ENCODE peak calls at places on chromosomes 2 and 18, in ten cellular contexts. W is stomach, Q is ovary, A is A549, N is GM12878, Y is HepG2, C is tibial nerve, F is H1, V is suprapubic skin, I is transverse colon. E is an unnamed sample.

GRCh38 chr2:154455871-154456270 is 242.6 kb upstream of the KCNJ3 start:
- DNase-seq in W (no peak), Q (no peak), A (no peak), N (no peak), Y (no peak), C (no peak), F (no peak), V (no peak), I (no peak), E (no peak)

GRCh38 chr2:213766062-213766461 is 481.8 kb downstream of the SPAG16 start:
- DNase-seq in W (no peak), Q (no peak), A (no peak), N (no peak), Y (no peak), C (no peak), F (no peak), V (no peak), I (no peak), E (no peak)

GRCh38 chr2:99636432-99637034 is 146.7 kb upstream of the REV1 start:
- DNase-seq in W (no peak), Q (peak; percentile 86), A (no peak), N (no peak), Y (no peak), C (peak; percentile 55), F (no peak), V (no peak), I (no peak), E (no peak)

GRCh38 chr2:72263781-72264060 is 116.1 kb upstream of the CYP26B1 start:
- DNase-seq in W (no peak), Q (no peak), A (no peak), N (no peak), Y (no peak), C (no peak), F (no peak), V (no peak), I (no peak), E (no peak)

GRCh38 chr2:205759732-205760516 is 77.6 kb downstream of the NRP2 start:
- DNase-seq in W (no peak), Q (no peak), A (no peak), N (no peak), Y (no peak), C (no peak), F (no peak), V (no peak), I (no peak), E (no peak)

GRCh38 chr2:71589763-71590162 is 136.4 kb downstream of the DYSF start:
- DNase-seq in W (no peak), Q (no peak), A (no peak), N (no peak), Y (no peak), C (no peak), F (no peak), V (no peak), I (no peak), E (no peak)

GRCh38 chr2:112831380-112831930 is 5.1 kb downstream of the IL1B start:
- DNase-seq in W (no peak), Q (no peak), A (no peak), N (no peak), Y (no peak), C (no peak), F (no peak), V (no peak), I (no peak), E (no peak)

GRCh38 chr18:26821181-26821580 is 44.3 kb downstream of the AQP4 start:
- DNase-seq in W (no peak), Q (peak; percentile 37), A (no peak), N (no peak), Y (peak; percentile 10), C (no peak), F (no peak), V (no peak), I (no peak), E (no peak)

GRCh38 chr18:61635901-61636528 is 256.8 kb downstream of the RNF152 start:
- DNase-seq in W (peak; percentile 86), Q (peak; percentile 17), A (no peak), N (no peak), Y (peak; percentile 18), C (no peak), F (no peak), V (no peak), I (peak; percentile 86), E (no peak)

GRCh38 chr2:48728827-48729226 is 26.7 kb downstream of the LHCGR start:
- DNase-seq in W (no peak), Q (no peak), A (no peak), N (no peak), Y (no peak), C (no peak), F (no peak), V (no peak), I (no peak), E (no peak)

GRCh38 chr2:48728295-48728694 is 27.2 kb downstream of the LHCGR start:
- DNase-seq in W (no peak), Q (no peak), A (no peak), N (no peak), Y (no peak), C (no peak), F (no peak), V (no peak), I (no peak), E (no peak)

GRCh38 chr2:48736251-48736650 is 19.3 kb downstream of the LHCGR start:
- DNase-seq in W (no peak), Q (no peak), A (no peak), N (no peak), Y (no peak), C (no peak), F (no peak), V (no peak), I (no peak), E (no peak)

GRCh38 chr2:48734576-48735303 is 20.8 kb downstream of the LHCGR start:
- DNase-seq in W (no peak), Q (no peak), A (no peak), N (no peak), Y (no peak), C (no peak), F (no peak), V (no peak), I (no peak), E (no peak)

GRCh38 chr2:48733067-48733503 is 22.4 kb downstream of the LHCGR start:
- DNase-seq in W (no peak), Q (no peak), A (no peak), N (no peak), Y (no peak), C (no peak), F (no peak), V (no peak), I (no peak), E (no peak)
- TF ChIP-seq EP300 in W (no peak), Q (no peak), A (no peak), N (no peak), Y (no peak), C (no peak), F (no peak), V (no peak), I (no peak), E (no peak)

DNA sequence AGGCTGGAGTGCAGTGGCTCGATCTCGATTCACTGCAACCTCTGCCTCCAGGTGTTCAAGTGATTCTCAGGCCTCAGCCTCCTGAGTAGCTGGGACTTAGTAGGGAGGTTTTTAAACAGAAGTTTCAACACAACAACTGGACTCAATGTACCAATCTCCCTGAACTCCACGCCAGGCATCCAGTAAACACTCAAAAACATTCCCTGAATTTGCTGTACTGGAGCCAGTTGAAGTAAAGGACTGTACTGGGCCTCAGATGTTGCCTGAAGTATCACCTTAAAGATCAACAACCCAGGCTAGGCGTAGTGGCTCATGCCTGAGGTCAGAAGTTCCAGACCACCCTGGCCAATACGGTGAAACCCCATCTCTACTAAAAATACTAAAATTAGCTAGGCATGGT is 22.4 kb downstream of the RAB1A start:
- DNase-seq in W (no peak), Q (no peak), A (no peak), N (no peak), Y (no peak), C (no peak), F (no peak), V (no peak), I (no peak), E (no peak)
- TF ChIP-seq POLR2A in W (no peak), Q (no peak), A (no peak), N (no peak), Y (no peak), C (no peak), F (no peak), V (no peak), I (no peak), E (no peak)

GRCh38 chr18:8301427-8302172 is 307.6 kb upstream of the RAB12 start:
- DNase-seq in W (peak; percentile 60), Q (no peak), A (no peak), N (no peak), Y (peak; percentile 45), C (no peak), F (no peak), V (no peak), I (no peak), E (no peak)
- TF ChIP-seq EP300 in W (no peak), Q (no peak), A (no peak), N (no peak), Y (no peak), C (no peak), F (no peak), V (no peak), I (no peak), E (no peak)

GRCh38 chr2:238847841-238848565 is at the start of gene TWIST2:
- DNase-seq in W (peak; percentile 38), Q (peak; percentile 88), A (peak; percentile 60), N (no peak), Y (no peak), C (peak; percentile 84), F (no peak), V (peak; percentile 94), I (peak; percentile 58), E (peak; percentile 94)
- TF ChIP-seq POLR2A in W (no peak), Q (peak; percentile 56), A (peak; percentile 5), N (no peak), Y (no peak), C (peak; percentile 52), F (no peak), V (peak; percentile 40), I (no peak), E (peak; percentile 50)

DNA sequence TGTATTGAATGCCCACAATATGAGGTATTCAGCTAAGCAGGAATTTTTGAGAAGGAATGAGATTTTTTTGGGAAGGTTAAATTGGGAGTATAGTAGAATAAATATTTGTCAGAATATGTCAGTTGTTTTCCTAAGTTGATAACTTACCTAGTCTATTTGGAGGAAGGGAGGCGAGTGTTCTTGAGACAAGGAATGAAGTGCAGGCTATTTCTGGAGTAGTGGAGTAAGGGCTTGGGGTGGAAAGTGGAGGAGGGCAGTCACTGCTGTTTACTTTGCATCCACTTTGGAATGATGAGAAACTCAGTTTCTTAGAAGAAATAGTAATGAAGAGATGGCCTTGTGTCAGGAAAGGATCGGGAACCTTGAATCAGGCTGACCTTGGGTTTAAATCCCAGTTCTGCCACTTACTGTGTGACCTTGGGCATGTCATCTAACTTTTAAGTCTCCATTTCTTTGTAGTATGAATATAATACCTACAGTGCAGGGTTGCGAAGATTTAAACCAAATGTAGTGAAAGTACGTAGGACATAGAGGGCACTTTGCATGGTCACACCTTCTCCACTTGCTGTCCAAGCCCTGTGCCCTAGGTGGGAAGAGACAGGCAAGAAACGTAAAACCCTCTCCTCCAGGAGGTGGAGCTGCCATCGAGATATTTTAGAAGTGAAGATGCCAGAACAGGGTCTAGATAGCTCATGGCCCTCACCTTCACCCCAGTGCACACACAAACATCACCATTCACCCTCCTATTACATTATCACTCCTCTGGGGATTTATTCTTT is 25.2 kb upstream of the CYP27A1 start:
- DNase-seq in W (no peak), Q (no peak), A (no peak), N (no peak), Y (no peak), C (no peak), F (no peak), V (no peak), I (no peak), E (no peak)
- TF ChIP-seq EP300 in W (no peak), Q (no peak), A (no peak), N (no peak), Y (no peak), C (no peak), F (no peak), V (no peak), I (no peak), E (no peak)